ENCODE peak calls at places on chromosome 9, in four cellular contexts. One of them, this sample, is unnamed.
A peak's percentile ranks its signal among the peaks of the same experiment; 100 is the strongest.

GRCh38 chr9:95733687-95734659 is 141.5 kb upstream of the ERCC6L2 start:
- DNase-seq in MM.1S: no peak
- DNase-seq in uterus: no peak
- DNase-seq in EL: no peak
- DNase-seq in this sample: no peak

GRCh38 chr9:86183225-86183808 is 76.1 kb downstream of the C9orf153 start:
- DNase-seq in MM.1S: no peak
- DNase-seq in uterus: no peak
- DNase-seq in EL: no peak
- DNase-seq in this sample: no peak

GRCh38 chr9:89668216-89668867 is 63.5 kb downstream of the GADD45G start:
- DNase-seq in EL: no peak
- DNase-seq in MM.1S: no peak
- DNase-seq in uterus: no peak
- DNase-seq in this sample: no peak

GRCh38 chr9:137460363-137461315 is 1.5 kb upstream of the NSMF start:
- DNase-seq in EL: no peak
- DNase-seq in MM.1S: no peak
- DNase-seq in uterus: peak; percentile 20
- DNase-seq in this sample: no peak

GRCh38 chr9:137454506-137455360 is 4.4 kb downstream of the NSMF start:
- DNase-seq in uterus: peak; percentile 42
- DNase-seq in EL: no peak
- DNase-seq in MM.1S: no peak
- DNase-seq in this sample: no peak

GRCh38 chr9:128498911-128499310 is 5.6 kb upstream of the GLE1 start:
- DNase-seq in uterus: no peak
- DNase-seq in EL: no peak
- DNase-seq in MM.1S: no peak
- DNase-seq in this sample: no peak

GRCh38 chr9:12253941-12254340 is 439.2 kb upstream of the TYRP1 start:
- DNase-seq in uterus: no peak
- DNase-seq in MM.1S: no peak
- DNase-seq in EL: no peak
- DNase-seq in this sample: no peak

GRCh38 chr9:98375138-98375726 is 119.8 kb upstream of the TBC1D2 start:
- DNase-seq in EL: peak; percentile 91
- DNase-seq in uterus: no peak
- DNase-seq in MM.1S: no peak
- DNase-seq in this sample: peak; percentile 97

GRCh38 chr9:128392302-128393152 is 21.4 kb downstream of the URM1 start:
- DNase-seq in uterus: no peak
- DNase-seq in MM.1S: no peak
- DNase-seq in EL: no peak
- DNase-seq in this sample: no peak

GRCh38 chr9:136865768-136866103 is 372 bp downstream of the EDF1 start:
- DNase-seq in EL: no peak
- DNase-seq in MM.1S: no peak
- DNase-seq in uterus: peak; percentile 41
- DNase-seq in this sample: no peak

GRCh38 chr9:112890106-112891081 is at the start of gene SLC46A2:
- DNase-seq in EL: peak; percentile 26
- DNase-seq in uterus: no peak
- DNase-seq in MM.1S: no peak
- DNase-seq in this sample: no peak

GRCh38 chr9:114852050-114852594 is 46.3 kb upstream of the TNFSF15 start:
- DNase-seq in MM.1S: no peak
- DNase-seq in uterus: peak; percentile 29
- DNase-seq in EL: peak; percentile 36
- DNase-seq in this sample: peak; percentile 70

GRCh38 chr9:114115645-114116044 is 16.6 kb upstream of the KIF12 start:
- DNase-seq in uterus: no peak
- DNase-seq in EL: no peak
- DNase-seq in MM.1S: no peak
- DNase-seq in this sample: no peak

GRCh38 chr9:88916875-88917274 is 74.4 kb upstream of the S1PR3 start:
- DNase-seq in uterus: no peak
- DNase-seq in EL: no peak
- DNase-seq in MM.1S: no peak
- DNase-seq in this sample: no peak

GRCh38 chr9:1047605-1048235 is 2.4 kb upstream of the DMRT2 start:
- DNase-seq in uterus: no peak
- DNase-seq in EL: no peak
- DNase-seq in MM.1S: peak; percentile 62
- DNase-seq in this sample: no peak

GRCh38 chr9:133603165-133603927 is 5.8 kb downstream of the FAM163B start:
- DNase-seq in uterus: no peak
- DNase-seq in EL: no peak
- DNase-seq in MM.1S: no peak
- DNase-seq in this sample: no peak

GRCh38 chr9:137972355-137972987 is 94.9 kb downstream of the CACNA1B start:
- DNase-seq in uterus: no peak
- DNase-seq in EL: no peak
- DNase-seq in MM.1S: no peak
- DNase-seq in this sample: no peak

GRCh38 chr9:126001581-126002225 is 254.5 kb downstream of the PBX3 start:
- DNase-seq in MM.1S: no peak
- DNase-seq in uterus: no peak
- DNase-seq in EL: no peak
- DNase-seq in this sample: no peak

GRCh38 chr9:105238302-105238701 is 6.1 kb upstream of the SLC44A1 start:
- DNase-seq in uterus: no peak
- DNase-seq in EL: no peak
- DNase-seq in MM.1S: no peak
- DNase-seq in this sample: no peak

GRCh38 chr9:123434619-123435240 is 78.7 kb downstream of the CRB2 start:
- DNase-seq in uterus: no peak
- DNase-seq in MM.1S: no peak
- DNase-seq in EL: no peak
- DNase-seq in this sample: peak; percentile 5

GRCh38 chr9:106798021-106798799 is 64.8 kb upstream of the ZNF462 start:
- DNase-seq in uterus: no peak
- DNase-seq in EL: no peak
- DNase-seq in MM.1S: no peak
- DNase-seq in this sample: no peak

GRCh38 chr9:131805803-131806202 is 65.9 kb upstream of the RAPGEF1 start:
- DNase-seq in uterus: no peak
- DNase-seq in MM.1S: no peak
- DNase-seq in EL: no peak
- DNase-seq in this sample: no peak

GRCh38 chr9:441131-441530 is 226.5 kb downstream of the DOCK8 start:
- DNase-seq in MM.1S: no peak
- DNase-seq in uterus: no peak
- DNase-seq in EL: no peak
- DNase-seq in this sample: no peak

GRCh38 chr9:8020161-8020560 is 220.6 kb upstream of the DMAC1 start:
- DNase-seq in uterus: no peak
- DNase-seq in MM.1S: no peak
- DNase-seq in EL: no peak
- DNase-seq in this sample: no peak

GRCh38 chr9:98430535-98430934 is 175.1 kb upstream of the TBC1D2 start:
- DNase-seq in MM.1S: no peak
- DNase-seq in uterus: no peak
- DNase-seq in EL: peak; percentile 41
- DNase-seq in this sample: peak; percentile 55

GRCh38 chr9:120447959-120448500 is 131.9 kb downstream of the CDK5RAP2 start:
- DNase-seq in EL: no peak
- DNase-seq in MM.1S: no peak
- DNase-seq in uterus: no peak
- DNase-seq in this sample: no peak

GRCh38 chr9:116471093-116471906 is 215.8 kb upstream of the TRIM32 start:
- DNase-seq in uterus: peak; percentile 49
- DNase-seq in MM.1S: no peak
- DNase-seq in EL: peak; percentile 74
- DNase-seq in this sample: peak; percentile 80

GRCh38 chr9:127943746-127944145 is 6.1 kb upstream of the DPM2 start:
- DNase-seq in EL: peak; percentile 72
- DNase-seq in uterus: peak; percentile 92
- DNase-seq in MM.1S: peak; percentile 73
- DNase-seq in this sample: peak; percentile 79

GRCh38 chr9:138020795-138021182 is 143.2 kb downstream of the CACNA1B start:
- DNase-seq in EL: no peak
- DNase-seq in uterus: no peak
- DNase-seq in MM.1S: no peak
- DNase-seq in this sample: no peak

GRCh38 chr9:28956111-28956880 is 1383.0 kb upstream of the C9orf72 start:
- DNase-seq in MM.1S: no peak
- DNase-seq in uterus: no peak
- DNase-seq in EL: no peak
- DNase-seq in this sample: no peak

GRCh38 chr9:21395778-21396717 is 10.8 kb upstream of the IFNA2 start:
- DNase-seq in uterus: no peak
- DNase-seq in EL: peak; percentile 27
- DNase-seq in MM.1S: no peak
- DNase-seq in this sample: peak; percentile 34

GRCh38 chr9:130172161-130172857 is at the start of gene NCS1:
- DNase-seq in uterus: peak; percentile 76
- DNase-seq in MM.1S: no peak
- DNase-seq in EL: peak; percentile 74
- DNase-seq in this sample: peak; percentile 81

GRCh38 chr9:72065076-72065475 is 4.7 kb upstream of the C9orf57 start:
- DNase-seq in EL: no peak
- DNase-seq in MM.1S: no peak
- DNase-seq in uterus: no peak
- DNase-seq in this sample: no peak

GRCh38 chr9:106755727-106756126 is 107.2 kb upstream of the ZNF462 start:
- DNase-seq in uterus: no peak
- DNase-seq in MM.1S: no peak
- DNase-seq in EL: no peak
- DNase-seq in this sample: no peak

GRCh38 chr9:113634597-113635515 is 171.3 kb downstream of the RGS3 start:
- DNase-seq in EL: no peak
- DNase-seq in MM.1S: no peak
- DNase-seq in uterus: no peak
- DNase-seq in this sample: no peak

GRCh38 chr9:83981126-83981871 is 694 bp downstream of the RMI1 start:
- DNase-seq in EL: peak; percentile 50
- DNase-seq in MM.1S: peak; percentile 50
- DNase-seq in uterus: peak; percentile 28
- DNase-seq in this sample: peak; percentile 50